ENCODE peak calls at places on chromosomes 12 and 14, in five cellular contexts. G is B cell, H is NB4, C is HFFc6, D is AG10803. V is an unnamed sample.
A peak's percentile ranks its signal among the peaks of the same experiment; 100 is the strongest.

GRCh38 chr14:46279327-46279726 is 372.3 kb downstream of the RPL10L start:
- DNase-seq in H (no peak), G (no peak), D (no peak), C (no peak), V (no peak)

GRCh38 chr12:88952543-88952942 is 372.3 kb upstream of the KITLG start:
- DNase-seq in G (no peak), H (no peak), C (peak; percentile 44), D (peak; percentile 8), V (no peak)

GRCh38 chr12:84919271-84919670 is 6.7 kb upstream of the SLC6A15 start:
- DNase-seq in G (no peak), D (peak; percentile 36), H (no peak), C (no peak), V (no peak)

GRCh38 chr14:44113769-44114730 is 393.0 kb downstream of the FSCB start:
- DNase-seq in D (no peak), G (no peak), C (no peak), H (no peak), V (no peak)

GRCh38 chr14:30230719-30231118 is 303.1 kb upstream of the PRKD1 start:
- DNase-seq in C (no peak), D (no peak), G (no peak), H (no peak), V (no peak)

GRCh38 chr12:14937689-14938088 is 648 bp downstream of the ERP27 start:
- DNase-seq in H (no peak), C (no peak), D (no peak), G (no peak), V (no peak)

GRCh38 chr14:68987653-68988036 is 8.5 kb upstream of the ACTN1 start:
- DNase-seq in D (no peak), C (no peak), H (peak; percentile 45), G (no peak), V (no peak)

GRCh38 chr14:105083926-105084685 is 18.9 kb upstream of the GPR132 start:
- DNase-seq in D (no peak), G (no peak), C (no peak), H (no peak), V (no peak)

GRCh38 chr12:91414147-91414546 is 231.5 kb upstream of the DCN start:
- DNase-seq in H (no peak), C (no peak), G (no peak), D (no peak), V (no peak)

GRCh38 chr12:88298761-88299242 is 156.7 kb downstream of the TMTC3 start:
- DNase-seq in H (no peak), C (peak; percentile 54), G (no peak), D (peak; percentile 86), V (no peak)

GRCh38 chr12:95848575-95849388 is 10.0 kb upstream of the SNRPF start:
- DNase-seq in G (no peak), C (peak; percentile 38), H (peak; percentile 50), D (peak; percentile 24), V (no peak)

GRCh38 chr14:50452285-50452684 is 55.6 kb upstream of the CDKL1 start:
- DNase-seq in H (no peak), C (no peak), G (no peak), D (no peak), V (no peak)

GRCh38 chr12:4210158-4210557 is 63.4 kb upstream of the CCND2 start:
- DNase-seq in H (no peak), G (no peak), C (no peak), D (no peak), V (no peak)

GRCh38 chr14:54642950-54643695 is 76.2 kb downstream of the SAMD4A start:
- DNase-seq in H (peak; percentile 16), G (peak; percentile 40), C (no peak), D (peak; percentile 43), V (no peak)

GRCh38 chr14:68039593-68039992 is 220.0 kb downstream of the RAD51B start:
- DNase-seq in C (no peak), H (no peak), D (no peak), G (no peak), V (no peak)

GRCh38 chr14:56170028-56170427 is 51.8 kb downstream of the PELI2 start:
- DNase-seq in H (no peak), D (peak; percentile 36), G (no peak), C (no peak), V (no peak)

GRCh38 chr14:104334812-104335161 is 196.4 kb downstream of the KIF26A start:
- DNase-seq in G (no peak), C (no peak), D (no peak), H (no peak), V (no peak)

GRCh38 chr14:102317564-102318248 is 1.8 kb upstream of the ZNF839 start:
- DNase-seq in H (peak; percentile 81), C (no peak), G (peak; percentile 31), D (peak; percentile 23), V (no peak)

GRCh38 chr14:74933925-74934435 is 10.9 kb upstream of the RPS6KL1 start:
- DNase-seq in G (no peak), H (no peak), C (no peak), D (peak; percentile 42), V (no peak)

GRCh38 chr14:24351517-24351916 is 11.7 kb upstream of the RIPK3 start:
- DNase-seq in G (no peak), C (peak; percentile 39), H (no peak), D (peak; percentile 69), V (no peak)

GRCh38 chr14:92215579-92215978 is 93.8 kb downstream of the CPSF2 start:
- DNase-seq in G (no peak), H (no peak), C (no peak), D (peak; percentile 15), V (no peak)

GRCh38 chr14:99267871-99268775 is 3.9 kb downstream of the BCL11B start:
- DNase-seq in C (no peak), H (no peak), D (no peak), G (no peak), V (no peak)

GRCh38 chr14:37668646-37669045 is 73.2 kb downstream of the TTC6 start:
- DNase-seq in H (no peak), D (no peak), G (no peak), C (peak; percentile 55), V (no peak)

GRCh38 chr12:45991289-45992249 is 1.2 kb upstream of the SCAF11 start:
- DNase-seq in D (peak; percentile 61), G (peak; percentile 69), H (peak; percentile 95), C (peak; percentile 61), V (peak; percentile 64)

GRCh38 chr12:54006700-54007220 is 2.0 kb upstream of the HOXC8 start:
- DNase-seq in C (no peak), H (no peak), D (peak; percentile 57), G (no peak), V (no peak)

GRCh38 chr14:61482348-61483206 is 161.2 kb downstream of the PRKCH start:
- DNase-seq in D (no peak), H (no peak), C (no peak), G (no peak), V (no peak)

GRCh38 chr12:96401061-96401871 is 1.0 kb upstream of the CDK17 start:
- DNase-seq in C (peak; percentile 85), H (peak; percentile 79), D (peak; percentile 84), G (peak; percentile 57), V (peak; percentile 30)

GRCh38 chr12:93016752-93017350 is 87.8 kb upstream of the EEA1 start:
- DNase-seq in C (no peak), G (no peak), D (no peak), H (no peak), V (no peak)

GRCh38 chr14:61280526-61281185 is 482 bp downstream of the TMEM30B start:
- DNase-seq in G (peak; percentile 51), C (no peak), H (no peak), D (peak; percentile 16), V (peak; percentile 71)

DNA sequence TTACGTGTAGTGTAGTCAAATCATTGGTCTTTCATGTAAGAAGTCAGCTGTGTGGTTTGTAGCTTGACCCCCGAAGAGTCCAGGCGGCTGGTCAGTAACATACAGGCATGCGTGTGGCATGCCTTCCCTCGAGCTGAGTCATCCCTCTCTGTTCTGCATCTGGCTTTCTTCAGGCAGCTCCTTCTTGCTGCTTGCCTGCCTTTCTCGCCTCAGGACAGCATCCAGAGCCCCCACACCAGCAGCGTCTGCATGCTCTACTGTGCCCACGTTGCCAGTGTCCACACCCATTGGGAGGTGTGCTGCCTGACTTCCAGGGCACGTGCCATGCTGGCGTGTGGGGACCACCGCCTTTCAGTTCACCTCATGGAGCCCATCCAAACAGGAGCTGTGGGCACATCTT is 96.8 kb downstream of the EP400 start:
- DNase-seq in G (no peak), C (peak; percentile 93), D (peak; percentile 89), H (no peak), V (no peak)
- TF ChIP-seq CTCF in G (no peak), C (no peak), D (no peak), H (no peak), V (no peak)

GRCh38 chr12:101047652-101048051 is 162.4 kb downstream of the SLC5A8 start:
- DNase-seq in D (no peak), G (no peak), H (no peak), C (no peak), V (no peak)

GRCh38 chr12:101042211-101042610 is 167.8 kb downstream of the SLC5A8 start:
- DNase-seq in G (no peak), C (no peak), D (no peak), H (no peak), V (no peak)

GRCh38 chr12:101040936-101041335 is 169.1 kb downstream of the SLC5A8 start:
- DNase-seq in D (peak; percentile 60), C (no peak), G (no peak), H (no peak), V (no peak)

GRCh38 chr12:101045486-101046474 is 164.3 kb downstream of the SLC5A8 start:
- DNase-seq in C (no peak), H (no peak), D (peak; percentile 29), G (no peak), V (no peak)

DNA sequence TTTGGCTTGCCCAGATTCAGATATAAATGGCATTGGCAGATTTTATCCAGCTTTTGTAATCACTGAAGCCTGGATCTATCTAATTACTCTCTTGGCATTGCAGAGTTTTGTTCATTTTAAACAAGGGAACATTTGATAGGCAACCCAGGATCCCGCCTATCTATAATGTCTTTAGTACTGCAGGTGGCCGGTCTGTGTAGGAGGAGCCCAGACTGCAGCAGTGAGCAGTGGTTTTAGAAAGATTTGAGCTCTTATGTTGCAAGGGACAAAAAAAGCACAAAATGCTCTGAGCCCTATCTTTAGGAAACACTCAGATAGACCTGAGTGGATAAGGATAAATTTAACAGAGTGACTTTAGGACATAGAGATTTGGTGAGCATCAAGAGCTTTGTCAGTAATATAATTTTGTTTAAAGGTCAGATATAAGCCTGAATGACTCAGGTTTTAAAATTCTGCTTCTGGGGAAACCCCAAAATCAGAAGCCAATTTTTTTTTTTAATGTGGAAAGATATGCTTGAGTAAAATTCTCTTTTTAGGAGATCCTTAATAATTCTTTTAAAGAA is 165.4 kb downstream of the SLC5A8 start:
- DNase-seq in G (no peak), C (no peak), D (no peak), H (no peak), V (no peak)
- TF ChIP-seq CTCF in G (no peak), C (no peak), D (no peak), H (no peak), V (no peak)

DNA sequence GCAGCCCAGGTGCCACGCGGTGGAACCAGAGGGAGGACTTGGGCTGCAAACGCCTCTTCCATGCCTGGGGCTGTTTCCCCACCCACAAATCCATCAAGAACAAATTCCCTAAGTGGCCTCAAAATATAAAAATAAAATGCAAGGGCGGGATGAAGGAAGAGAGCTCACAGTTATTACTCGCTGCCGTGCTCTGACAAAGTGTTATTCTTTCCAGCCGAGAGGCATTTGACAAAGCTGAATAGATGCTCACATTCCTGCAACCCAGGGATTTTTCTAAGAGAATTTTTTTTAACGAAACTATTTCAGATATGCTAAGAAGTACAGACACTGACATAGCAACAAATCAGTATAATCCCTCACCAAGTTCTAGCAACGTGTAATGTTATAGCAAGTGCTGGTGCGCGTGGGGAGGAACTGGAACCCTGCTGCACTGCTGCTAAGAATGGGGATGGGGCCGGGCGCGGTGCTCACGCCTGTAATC is 70.7 kb downstream of the SCARB1 start:
- DNase-seq in C (no peak), G (no peak), D (peak; percentile 20), H (no peak), V (no peak)
- TF ChIP-seq CTCF in C (no peak), G (no peak), D (no peak), H (no peak), V (no peak)

GRCh38 chr14:100708349-100709217 is 18.1 kb upstream of the DLK1 start:
- DNase-seq in H (no peak), C (no peak), G (no peak), D (no peak), V (no peak)
- TF ChIP-seq CTCF in H (no peak), C (peak; percentile 12), G (no peak), D (no peak), V (no peak)